ENCODE peak calls at places on chromosomes 2 and 18, in nine cellular contexts. H, A, G, V, J, Z, T, Q and W are unnamed samples.

GRCh38 chr2:189369566-189369965 is 71.7 kb upstream of the WDR75 start:
- DNase-seq in A (no peak), G (peak), V (no peak), J (no peak), Z (no peak), Q (no peak), H (no peak), T (no peak), W (no peak)

GRCh38 chr2:213246665-213247281 is 37.5 kb upstream of the SPAG16 start:
- DNase-seq in T (peak), Z (peak), V (peak), Q (peak), J (no peak), A (no peak), H (peak), G (peak), W (peak)

GRCh38 chr2:30404354-30405265 is 42.4 kb upstream of the LCLAT1 start:
- DNase-seq in V (peak), G (no peak), Z (no peak), A (no peak), T (no peak), Q (no peak), J (no peak), H (no peak), W (no peak)

GRCh38 chr2:20604957-20605381 is 45.9 kb downstream of the HS1BP3 start:
- DNase-seq in Z (no peak), V (no peak), Q (no peak), G (no peak), H (no peak), A (no peak), T (no peak), J (no peak), W (no peak)

GRCh38 chr2:105635564-105635963 is 109.1 kb upstream of the NCK2 start:
- DNase-seq in Q (no peak), G (no peak), V (no peak), H (no peak), J (no peak), A (no peak), T (no peak), Z (no peak), W (no peak)

GRCh38 chr2:117949800-117950199 is 64.1 kb downstream of the CCDC93 start:
- DNase-seq in T (no peak), H (no peak), J (no peak), G (no peak), A (no peak), Q (no peak), Z (no peak), V (no peak), W (no peak)

GRCh38 chr18:5841518-5841917 is 53.8 kb downstream of the TMEM200C start:
- DNase-seq in H (no peak), J (no peak), G (no peak), T (no peak), Q (no peak), Z (no peak), V (no peak), A (no peak), W (no peak)

GRCh38 chr2:138730497-138731030 is 49.6 kb downstream of the NXPH2 start:
- DNase-seq in G (no peak), H (no peak), T (no peak), J (no peak), V (no peak), A (no peak), Q (no peak), Z (no peak), W (no peak)

GRCh38 chr2:232527905-232528470 is 2.0 kb downstream of the CHRND start:
- DNase-seq in Q (no peak), T (no peak), A (no peak), V (no peak), H (no peak), J (no peak), Z (no peak), G (no peak), W (no peak)

GRCh38 chr2:43341959-43342757 is 115.8 kb upstream of the ZFP36L2 start:
- DNase-seq in Q (no peak), T (no peak), V (no peak), H (no peak), Z (no peak), J (no peak), G (no peak), A (no peak), W (no peak)

GRCh38 chr18:50151876-50152275 is 43.1 kb downstream of the MYO5B start:
- DNase-seq in J (no peak), T (peak), G (no peak), Z (no peak), Q (no peak), A (no peak), H (no peak), V (no peak), W (no peak)

GRCh38 chr2:31533036-31533435 is 47.7 kb downstream of the SRD5A2 start:
- DNase-seq in V (no peak), T (no peak), H (no peak), Q (no peak), G (no peak), J (no peak), A (no peak), Z (no peak), W (no peak)

GRCh38 chr18:11268691-11269686 is 119.6 kb upstream of the PIEZO2 start:
- DNase-seq in G (no peak), Z (no peak), H (no peak), V (no peak), A (no peak), Q (no peak), T (no peak), J (no peak), W (no peak)

GRCh38 chr18:77098554-77099174 is 33.9 kb downstream of the MBP start:
- DNase-seq in A (no peak), G (no peak), Q (no peak), T (no peak), H (no peak), Z (no peak), V (peak), J (no peak), W (peak)

GRCh38 chr18:12371590-12371989 is 5.4 kb downstream of the AFG3L2 start:
- DNase-seq in J (no peak), H (no peak), V (no peak), G (no peak), T (no peak), A (no peak), Q (no peak), Z (no peak), W (no peak)

GRCh38 chr2:190340369-190340768 is 3.0 kb upstream of the INPP1 start:
- DNase-seq in J (no peak), Z (peak), G (peak), Q (no peak), T (peak), V (peak), A (no peak), H (peak), W (no peak)

GRCh38 chr2:137220438-137220998 is 455.2 kb downstream of the THSD7B start:
- DNase-seq in H (no peak), Q (no peak), V (no peak), G (no peak), T (no peak), A (no peak), Z (no peak), J (no peak), W (no peak)

GRCh38 chr2:234401376-234401775 is 95.5 kb downstream of the ARL4C start:
- DNase-seq in H (no peak), G (no peak), T (no peak), V (no peak), Z (no peak), Q (no peak), A (no peak), J (no peak), W (no peak)

GRCh38 chr2:170972508-170973224 is 43.6 kb downstream of the GORASP2 start:
- DNase-seq in Q (peak), H (no peak), G (no peak), V (no peak), Z (no peak), A (no peak), T (no peak), J (no peak), W (no peak)

GRCh38 chr2:8599421-8600242 is 82.2 kb upstream of the ID2 start:
- DNase-seq in H (no peak), Z (peak), T (no peak), V (no peak), A (no peak), Q (no peak), G (no peak), J (no peak), W (no peak)

GRCh38 chr18:75441921-75442320 is 14.4 kb upstream of the SMIM21 start:
- DNase-seq in G (no peak), V (no peak), A (no peak), T (no peak), Z (no peak), Q (no peak), H (no peak), J (no peak), W (no peak)

GRCh38 chr2:202158796-202159195 is 79.6 kb downstream of the SUMO1 start:
- DNase-seq in V (no peak), A (no peak), J (no peak), Q (no peak), Z (no peak), T (no peak), H (no peak), G (peak), W (no peak)

GRCh38 chr2:30113617-30114293 is 33.1 kb upstream of the YPEL5 start:
- DNase-seq in Z (no peak), A (no peak), J (no peak), T (no peak), G (peak), V (no peak), Q (peak), H (no peak), W (no peak)

GRCh38 chr2:190533968-190534309 is 583 bp downstream of the NEMP2 start:
- DNase-seq in V (no peak), G (no peak), H (no peak), Z (peak), A (no peak), J (no peak), T (no peak), Q (no peak), W (peak)

GRCh38 chr2:181129654-181130053 is 149.2 kb downstream of the UBE2E3 start:
- DNase-seq in J (no peak), G (no peak), A (no peak), Z (no peak), Q (no peak), H (no peak), V (peak), T (no peak), W (no peak)

GRCh38 chr2:217650229-217650628 is 352.6 kb downstream of the TNS1 start:
- DNase-seq in Q (no peak), T (no peak), Z (no peak), G (peak), J (no peak), V (peak), H (peak), A (no peak), W (no peak)

GRCh38 chr18:28175930-28176673 is 828 bp downstream of the CDH2 start:
- DNase-seq in V (peak), Q (peak), Z (no peak), T (no peak), H (no peak), G (peak), A (no peak), J (no peak), W (no peak)

GRCh38 chr2:71719520-71720282 is 266.3 kb downstream of the DYSF start:
- DNase-seq in J (no peak), H (no peak), G (no peak), Z (no peak), V (no peak), Q (no peak), A (no peak), T (no peak), W (no peak)

GRCh38 chr2:85703329-85703728 is 9.2 kb downstream of the GNLY start:
- DNase-seq in A (no peak), J (no peak), H (no peak), V (no peak), Q (no peak), T (no peak), Z (no peak), G (no peak), W (no peak)

GRCh38 chr2:218852911-218853667 is 6.5 kb upstream of the WNT6 start:
- DNase-seq in G (peak), T (peak), V (peak), H (peak), A (peak), Q (peak), J (no peak), Z (peak), W (peak)

GRCh38 chr2:105142239-105142638 is 99.3 kb upstream of the GPR45 start:
- DNase-seq in Q (no peak), V (peak), Z (no peak), T (no peak), H (no peak), J (no peak), G (no peak), A (no peak), W (no peak)

GRCh38 chr2:16168506-16169264 is 228.3 kb downstream of the MYCN start:
- DNase-seq in V (peak), A (no peak), Q (no peak), J (no peak), T (no peak), H (no peak), G (no peak), Z (no peak), W (no peak)

GRCh38 chr2:46826898-46827245 is 88.7 kb downstream of the MCFD2 start:
- DNase-seq in J (no peak), G (no peak), V (no peak), Z (no peak), Q (no peak), H (no peak), T (no peak), A (no peak), W (no peak)

GRCh38 chr2:207223051-207223450 is 57.3 kb upstream of the KLF7 start:
- DNase-seq in A (no peak), T (no peak), Z (no peak), J (peak), V (no peak), G (peak), H (no peak), Q (no peak), W (no peak)
- TF ChIP-seq CTCF in A (no peak), T (no peak), Z (no peak), J (no peak), V (no peak), G (no peak), H (no peak), Q (no peak), W (no peak)

GRCh38 chr2:152221870-152222269 is 46.3 kb upstream of the STAM2 start:
- DNase-seq in Z (no peak), V (no peak), A (no peak), T (no peak), J (no peak), H (no peak), G (no peak), Q (no peak), W (no peak)
- TF ChIP-seq REST in Z (no peak), V (no peak), A (no peak), T (no peak), J (no peak), H (no peak), G (no peak), Q (no peak), W (no peak)

GRCh38 chr18:26456070-26456491 is 92.3 kb downstream of the KCTD1 start:
- DNase-seq in G (peak), Z (peak), A (no peak), V (no peak), Q (no peak), H (no peak), T (no peak), J (no peak), W (no peak)
- TF ChIP-seq CTCF in G (peak), Z (no peak), A (no peak), V (peak), Q (peak), H (no peak), T (peak), J (peak), W (no peak)

GRCh38 chr2:127398239-127398590 is 10.4 kb upstream of the MAP3K2 start:
- DNase-seq in V (no peak), H (peak), Q (peak), J (no peak), T (peak), Z (peak), A (no peak), G (peak), W (no peak)
- TF ChIP-seq REST in V (no peak), H (no peak), Q (no peak), J (no peak), T (no peak), Z (no peak), A (no peak), G (no peak), W (no peak)

GRCh38 chr2:74461187-74462053 is 3.2 kb downstream of the WBP1 start:
- DNase-seq in H (no peak), Q (peak), A (no peak), G (peak), J (no peak), T (no peak), V (peak), Z (peak), W (no peak)
- TF ChIP-seq CTCF in H (peak), Q (peak), A (peak), G (peak), J (peak), T (peak), V (peak), Z (peak), W (no peak)

GRCh38 chr2:227130636-227131035 is 33.4 kb downstream of the COL4A4 start:
- DNase-seq in Z (no peak), G (no peak), J (no peak), H (no peak), V (no peak), T (no peak), Q (no peak), A (no peak), W (no peak)

GRCh38 chr2:227125506-227125905 is 38.5 kb downstream of the COL4A4 start:
- DNase-seq in Q (peak), A (no peak), G (peak), Z (peak), V (peak), T (no peak), H (no peak), J (no peak), W (no peak)

GRCh38 chr2:227132986-227133385 is 31.0 kb downstream of the COL4A4 start:
- DNase-seq in V (no peak), A (no peak), J (no peak), T (no peak), Z (no peak), H (no peak), Q (no peak), G (no peak), W (no peak)

GRCh38 chr2:227123697-227124096 is 40.3 kb downstream of the COL4A4 start:
- DNase-seq in Z (no peak), J (no peak), T (no peak), H (no peak), G (no peak), A (no peak), Q (no peak), V (no peak), W (no peak)

GRCh38 chr2:227127236-227127635 is 36.8 kb downstream of the COL4A4 start:
- DNase-seq in T (no peak), G (no peak), V (no peak), J (no peak), Z (no peak), A (no peak), Q (no peak), H (no peak), W (no peak)
- TF ChIP-seq REST in T (no peak), G (no peak), V (no peak), J (no peak), Z (no peak), A (no peak), Q (no peak), H (no peak), W (no peak)

GRCh38 chr2:60839126-60839813 is 42.1 kb upstream of the REL start:
- DNase-seq in V (peak), G (no peak), T (no peak), Q (no peak), J (peak), Z (no peak), H (no peak), A (no peak), W (no peak)
- TF ChIP-seq CTCF in V (no peak), G (no peak), T (no peak), Q (no peak), J (peak), Z (no peak), H (no peak), A (no peak), W (no peak)

GRCh38 chr2:226956659-226957058 is 120.8 kb downstream of the RHBDD1 start:
- DNase-seq in Z (peak), G (no peak), V (no peak), H (no peak), T (no peak), J (no peak), A (no peak), Q (no peak), W (no peak)
- TF ChIP-seq REST in Z (no peak), G (no peak), V (no peak), H (no peak), T (no peak), J (no peak), A (no peak), Q (no peak), W (no peak)

GRCh38 chr2:1147873-1148612 is 197.4 kb downstream of the SNTG2 start:
- DNase-seq in J (no peak), T (no peak), A (no peak), H (no peak), Z (no peak), V (peak), Q (no peak), G (no peak), W (no peak)
- TF ChIP-seq CTCF in J (no peak), T (no peak), A (no peak), H (no peak), Z (no peak), V (peak), Q (no peak), G (no peak), W (no peak)

DNA sequence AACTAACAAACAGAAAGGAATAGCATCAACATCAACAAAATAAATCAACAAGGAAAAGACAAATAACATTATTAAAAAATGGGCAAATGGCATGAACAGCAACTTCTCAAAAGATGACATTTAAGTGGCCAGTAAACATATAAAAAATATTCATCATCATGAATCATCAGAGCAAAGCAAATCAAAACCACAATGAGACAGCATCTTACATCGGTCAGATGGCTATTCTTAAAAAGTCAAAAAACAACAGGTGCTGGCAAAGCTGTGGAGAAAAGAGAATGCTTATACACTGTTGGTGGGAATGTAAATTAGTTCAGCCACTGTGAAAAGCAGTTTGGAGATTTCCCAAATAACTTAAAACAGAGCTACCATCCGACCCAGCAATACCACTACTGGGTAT is 327.1 kb downstream of the CMPK2 start:
- DNase-seq in Z (no peak), A (no peak), V (no peak), Q (no peak), J (no peak), G (no peak), T (no peak), H (no peak), W (no peak)
- TF ChIP-seq REST in Z (no peak), A (no peak), V (no peak), Q (no peak), J (no peak), G (no peak), T (no peak), H (no peak), W (no peak)